ENCODE peak calls at places on chromosome 17, in nine cellular contexts. P, R, A, N, I, T, Y, M and C are unnamed samples.

GRCh38 chr17:48513653-48514482 is 16.9 kb downstream of the HOXB1 start:
- DNase-seq in I (no peak), R (no peak), A (no peak), P (no peak), M (no peak), N (no peak), Y (no peak), T (no peak), C (no peak)

GRCh38 chr17:29090746-29091395 is 47.9 kb downstream of the PIPOX start:
- DNase-seq in I (no peak), T (no peak), N (no peak), M (no peak), R (no peak), A (no peak), Y (no peak), P (no peak), C (no peak)

GRCh38 chr17:78929908-78930775 is 5.0 kb upstream of the TIMP2 start:
- DNase-seq in Y (no peak), R (no peak), T (no peak), N (no peak), M (no peak), I (no peak), P (no peak), A (no peak), C (no peak)

GRCh38 chr17:29980261-29980660 is 38.8 kb downstream of the EFCAB5 start:
- DNase-seq in A (no peak), I (no peak), N (no peak), Y (no peak), M (no peak), P (no peak), T (no peak), R (no peak), C (no peak)

GRCh38 chr17:51947160-51947559 is 211.4 kb downstream of the CA10 start:
- DNase-seq in I (peak), P (no peak), R (no peak), Y (no peak), A (no peak), M (no peak), N (no peak), T (no peak), C (no peak)

GRCh38 chr17:59428896-59429460 is 97.5 kb downstream of the YPEL2 start:
- DNase-seq in A (no peak), N (no peak), M (no peak), R (no peak), T (no peak), I (no peak), Y (no peak), P (no peak), C (no peak)

GRCh38 chr17:64259922-64260321 is 3.1 kb downstream of the TEX2 start:
- DNase-seq in P (no peak), R (no peak), N (no peak), Y (no peak), M (no peak), A (no peak), T (no peak), I (no peak), C (no peak)

GRCh38 chr17:56260421-56260820 is 107.1 kb downstream of the ANKFN1 start:
- DNase-seq in I (no peak), M (no peak), Y (no peak), N (no peak), T (no peak), A (no peak), P (no peak), R (no peak), C (no peak)

GRCh38 chr17:12282056-12282455 is 261.4 kb downstream of the MAP2K4 start:
- DNase-seq in M (no peak), A (no peak), R (no peak), T (no peak), I (no peak), N (no peak), Y (no peak), P (no peak), C (no peak)